ENCODE peak calls at places on chromosomes 1 and 21, in five cellular contexts. A, I, O, W and X are unnamed samples.
A peak's percentile ranks its signal among the peaks of the same experiment; 100 is the strongest.

GRCh38 chr1:246782120-246782900 is 58.1 kb downstream of the SCCPDH start:
- DNase-seq in A (peak; percentile 78), I (no peak), O (peak; percentile 86), W (no peak), X (peak; percentile 88)

GRCh38 chr1:59278780-59279354 is 18.0 kb upstream of the FGGY start:
- DNase-seq in A (no peak), I (no peak), O (no peak), W (no peak), X (no peak)

GRCh38 chr1:117967900-117968299 is 38.4 kb downstream of the WDR3 start:
- DNase-seq in A (no peak), I (no peak), O (peak; percentile 49), W (no peak), X (peak; percentile 31)

GRCh38 chr21:37446552-37446951 is 80.0 kb downstream of the DYRK1A start:
- DNase-seq in A (no peak), I (no peak), O (no peak), W (no peak), X (no peak)

GRCh38 chr21:42153046-42153685 is 65.8 kb upstream of the ABCG1 start:
- DNase-seq in A (no peak), I (no peak), O (no peak), W (no peak), X (no peak)

GRCh38 chr1:5506634-5507033 is 485.6 kb downstream of the NPHP4 start:
- DNase-seq in A (no peak), I (no peak), O (no peak), W (no peak), X (no peak)

GRCh38 chr1:11417162-11417561 is 61.8 kb upstream of the DISP3 start:
- DNase-seq in A (no peak), I (no peak), O (no peak), W (no peak), X (no peak)

GRCh38 chr21:19603011-19603593 is 1199.5 kb upstream of the TMPRSS15 start:
- DNase-seq in A (no peak), I (no peak), O (no peak), W (no peak), X (no peak)

GRCh38 chr1:153697873-153698647 is 19.6 kb downstream of the NPR1 start:
- DNase-seq in A (no peak), I (peak; percentile 96), O (peak; percentile 93), W (no peak), X (peak; percentile 63)

GRCh38 chr1:94920061-94920460 is 6.8 kb downstream of the CNN3 start:
- DNase-seq in A (no peak), I (peak; percentile 15), O (no peak), W (no peak), X (no peak)

GRCh38 chr21:43195131-43196021 is 26.6 kb downstream of the CRYAA start:
- DNase-seq in A (no peak), I (no peak), O (peak; percentile 56), W (no peak), X (peak; percentile 72)

GRCh38 chr1:7298749-7299151 is 472.3 kb upstream of the VAMP3 start:
- DNase-seq in A (no peak), I (peak; percentile 56), O (peak; percentile 62), W (no peak), X (peak; percentile 43)

GRCh38 chr21:41137889-41138288 is 30.1 kb upstream of the BACE2 start:
- DNase-seq in A (no peak), I (no peak), O (no peak), W (no peak), X (no peak)

GRCh38 chr1:31183927-31184554 is 55.6 kb downstream of the NKAIN1 start:
- DNase-seq in A (no peak), I (peak; percentile 46), O (peak; percentile 51), W (peak; percentile 1), X (peak; percentile 49)

GRCh38 chr1:68811806-68812205 is 314.9 kb upstream of the DEPDC1 start:
- DNase-seq in A (no peak), I (no peak), O (no peak), W (no peak), X (no peak)

GRCh38 chr1:65149753-65150463 is 1.9 kb downstream of the AK4 start:
- DNase-seq in A (no peak), I (no peak), O (no peak), W (no peak), X (no peak)

GRCh38 chr1:90732136-90732535 is 15.0 kb upstream of the BARHL2 start:
- DNase-seq in A (no peak), I (no peak), O (no peak), W (no peak), X (no peak)

GRCh38 chr1:67850151-67850551 is 16.9 kb upstream of the GNG12 start:
- DNase-seq in A (no peak), I (peak; percentile 79), O (peak; percentile 67), W (no peak), X (peak; percentile 65)

GRCh38 chr1:8009043-8010002 is 16.8 kb downstream of the ERRFI1 start:
- DNase-seq in A (no peak), I (no peak), O (no peak), W (no peak), X (no peak)

GRCh38 chr1:244075247-244075722 is 24.2 kb downstream of the ZBTB18 start:
- DNase-seq in A (no peak), I (no peak), O (no peak), W (no peak), X (no peak)

GRCh38 chr1:221858758-221859157 is 116.9 kb upstream of the DUSP10 start:
- DNase-seq in A (peak; percentile 47), I (no peak), O (peak; percentile 53), W (no peak), X (peak; percentile 93)

GRCh38 chr1:44677201-44677520 is 2.6 kb downstream of the ARMH1 start:
- DNase-seq in A (no peak), I (peak; percentile 30), O (peak; percentile 65), W (no peak), X (peak; percentile 60)

GRCh38 chr1:233972951-233973635 is 68.6 kb downstream of the SLC35F3 start:
- DNase-seq in A (no peak), I (no peak), O (no peak), W (no peak), X (no peak)

GRCh38 chr1:194024659-194025058 is 838.2 kb upstream of the B3GALT2 start:
- DNase-seq in A (no peak), I (peak; percentile 94), O (peak; percentile 98), W (no peak), X (peak; percentile 68)

GRCh38 chr1:185680453-185680852 is 53.7 kb upstream of the HMCN1 start:
- DNase-seq in A (no peak), I (no peak), O (no peak), W (no peak), X (no peak)

GRCh38 chr1:217907504-217907903 is 276.4 kb downstream of the SPATA17 start:
- DNase-seq in A (no peak), I (no peak), O (peak; percentile 15), W (no peak), X (peak; percentile 23)

GRCh38 chr1:210483821-210484220 is 155.1 kb downstream of the HHAT start:
- DNase-seq in A (no peak), I (no peak), O (no peak), W (no peak), X (no peak)

GRCh38 chr1:33931115-33931475 is 67.2 kb downstream of the HMGB4 start:
- DNase-seq in A (no peak), I (no peak), O (no peak), W (no peak), X (no peak)

DNA sequence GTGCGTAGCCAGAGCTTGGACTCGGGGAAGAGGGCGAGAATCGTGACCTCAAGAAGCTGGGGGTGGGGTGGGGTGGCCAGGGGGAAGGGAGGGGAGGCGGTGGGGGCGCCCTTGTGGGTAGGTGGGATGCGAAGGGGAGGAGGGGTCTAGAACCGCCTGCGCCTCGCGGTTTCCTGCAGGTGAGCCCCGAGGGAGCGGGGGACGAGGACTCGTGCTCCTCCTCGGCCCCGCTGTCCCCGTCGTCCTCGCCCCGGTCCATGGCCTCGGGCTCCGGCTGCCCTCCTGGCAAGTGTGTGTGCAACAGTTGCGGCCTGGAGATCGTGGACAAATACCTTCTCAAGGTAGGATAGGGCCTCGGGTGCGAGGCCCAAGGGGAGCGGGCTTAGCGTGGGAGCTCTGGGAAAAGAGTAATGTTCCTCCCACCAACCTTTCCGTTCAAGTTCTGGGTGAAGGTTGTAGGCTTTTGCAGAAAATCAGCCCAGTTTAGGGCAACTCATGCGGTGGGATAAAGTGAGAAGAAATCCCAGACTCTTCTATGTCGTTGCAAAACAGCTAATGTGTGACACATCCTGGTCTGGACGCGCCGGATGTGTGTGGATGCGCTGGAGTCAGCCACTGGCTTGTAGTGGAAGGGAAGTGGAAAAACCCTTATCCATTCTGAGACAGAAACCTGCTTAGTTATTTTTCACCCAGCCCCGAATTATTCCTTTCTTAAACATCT is 2.9 kb downstream of the LHX8 start:
- DNase-seq in A (no peak), I (no peak), O (peak; percentile 17), W (no peak), X (peak; percentile 20)
- H3K4me3 ChIP-seq in A (no peak overlapping the region), I (no peak overlapping the region), O (no peak overlapping the region), W (no peak overlapping the region), X (no peak overlapping the region)

GRCh38 chr1:41496080-41497055 is 11.9 kb upstream of the EDN2 start:
- DNase-seq in A (peak; percentile 73), I (peak; percentile 60), O (peak; percentile 92), W (no peak), X (peak; percentile 91)
- H3K4me3 ChIP-seq in A (peak overlapping the region; percentile 40), I (peak overlapping the region; percentile 27), O (peak overlapping the region; percentile 25), W (no peak overlapping the region), X (peak overlapping the region; percentile 5)

DNA sequence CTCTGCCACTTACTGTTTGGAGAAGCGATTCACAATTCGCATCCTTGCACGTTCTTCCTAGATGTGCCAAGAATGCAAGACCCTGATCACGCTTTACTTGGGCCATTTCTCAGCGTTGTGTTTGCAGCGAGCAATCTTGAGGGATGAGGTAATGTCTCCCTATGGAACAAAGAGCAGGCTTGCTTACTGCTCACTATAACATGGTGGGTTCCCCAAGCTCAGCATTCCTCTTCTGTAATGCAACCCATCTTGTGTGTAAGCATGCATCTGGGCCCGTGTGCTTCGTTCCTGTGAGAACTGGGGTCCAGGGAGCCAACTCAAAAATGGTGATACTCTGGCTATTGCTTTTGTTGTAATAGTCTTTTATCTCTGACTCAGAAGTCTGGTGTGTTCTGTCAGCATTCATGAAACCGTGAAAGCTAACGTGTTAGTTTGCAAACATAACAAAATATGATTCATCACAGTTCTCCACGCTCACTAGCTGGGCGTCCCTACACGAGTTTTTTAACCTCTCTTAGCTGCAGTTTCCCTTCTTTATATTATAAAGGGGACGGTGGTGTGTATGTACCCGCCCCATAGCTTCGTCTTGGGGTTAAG is 33.4 kb downstream of the DNTTIP2 start:
- DNase-seq in A (peak; percentile 86), I (peak; percentile 90), O (peak; percentile 93), W (no peak), X (peak; percentile 94)
- H3K4me3 ChIP-seq in A (peak overlapping the region; percentile 83), I (peak overlapping the region; percentile 90), O (peak overlapping the region; percentile 69), W (peak overlapping the region; percentile 98), X (peak overlapping the region; percentile 80)

DNA sequence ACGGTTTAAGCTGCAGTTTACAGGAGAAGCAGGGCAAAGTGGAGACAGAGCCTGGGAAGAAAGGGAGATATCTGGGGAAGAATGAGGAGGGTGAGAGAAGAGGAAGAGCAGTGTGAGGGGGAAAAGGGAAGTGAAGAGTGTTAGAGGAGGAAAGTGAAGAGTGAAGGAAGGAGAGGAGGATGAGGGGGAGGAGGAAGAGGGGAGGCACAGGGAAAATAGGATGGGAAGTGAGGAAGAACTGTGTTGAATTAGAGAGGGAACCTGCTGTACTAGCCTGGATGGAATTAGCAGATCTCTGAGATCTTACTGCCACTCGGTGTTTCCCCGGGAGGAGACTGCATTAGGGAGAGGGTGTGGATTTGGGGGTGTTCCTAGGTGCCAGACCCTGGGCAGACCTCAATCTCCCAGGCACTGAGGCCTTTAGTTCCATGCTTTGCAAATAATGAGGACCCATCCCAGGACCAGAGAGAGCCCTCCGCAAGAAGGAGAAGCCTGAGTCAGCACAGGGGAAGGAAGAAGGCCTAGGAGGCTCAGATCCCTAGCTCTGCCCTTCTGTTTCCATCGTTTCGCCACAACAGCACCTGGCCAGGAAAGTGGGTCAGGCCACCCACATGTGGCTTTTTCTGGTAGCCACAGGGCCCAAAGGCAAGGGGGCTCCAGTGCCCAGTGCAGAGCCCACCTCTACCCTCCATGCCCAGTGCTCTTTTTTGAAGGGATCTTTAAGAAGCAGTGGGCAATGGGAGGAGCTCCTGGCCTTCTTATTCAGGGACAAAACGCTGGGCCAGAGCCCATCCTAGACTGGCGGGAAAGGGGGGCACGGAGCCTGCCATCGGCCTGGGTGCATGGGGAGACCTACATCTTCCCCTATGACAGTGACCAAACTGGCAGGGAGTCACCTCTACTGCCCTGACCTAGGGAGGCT is 2.0 kb downstream of the LRRN2 start:
- DNase-seq in A (no peak), I (no peak), O (no peak), W (no peak), X (no peak)
- H3K4me3 ChIP-seq in A (no peak overlapping the region), I (no peak overlapping the region), O (no peak overlapping the region), W (no peak overlapping the region), X (no peak overlapping the region)